ENCODE peak calls at places on chromosome 13, in nine cellular contexts. A is thoracic aorta; L is tibial artery; P is fibroblast of lung; E is NCI-H748 treated with DMSO at 0.1 percent for 48 hours; F is stimulated activated CD4-positive, alpha-beta T cell treated with anti-CD3 and anti-CD28 coated beads, Interleukin-4, amount 100 ng/mL, for 1 hour; Y is frontal cortex; W is iris pigment epithelial cell; Z is stimulated activated naive CD4-positive, alpha-beta T cell. U is an unnamed sample.

GRCh38 chr13:30569901-30570576 is 47.7 kb upstream of the USPL1 start:
- DNase-seq in A (peak; percentile 25), L (peak; percentile 69), P (peak; percentile 95), E (no peak), F (no peak), Y (no peak), W (peak; percentile 99), Z (no peak), U (peak; percentile 88)

GRCh38 chr13:39167018-39167417 is 128.8 kb downstream of the NHLRC3 start:
- DNase-seq in A (no peak), L (no peak), P (no peak), E (no peak), F (no peak), Y (no peak), W (no peak), Z (no peak), U (no peak)

GRCh38 chr13:112061367-112062046 is 5.4 kb upstream of the SOX1 start:
- DNase-seq in A (no peak), L (no peak), P (no peak), E (no peak), F (no peak), Y (no peak), W (no peak), Z (no peak), U (no peak)

GRCh38 chr13:72530471-72530870 is 197.0 kb downstream of the MZT1 start:
- DNase-seq in A (no peak), L (no peak), P (no peak), E (no peak), F (no peak), Y (no peak), W (peak; percentile 89), Z (no peak), U (no peak)

GRCh38 chr13:114200673-114201005 is 21.6 kb downstream of the CFAP97D2 start:
- DNase-seq in A (no peak), L (no peak), P (peak; percentile 55), E (no peak), F (no peak), Y (no peak), W (peak; percentile 31), Z (no peak), U (no peak)

GRCh38 chr13:20231839-20232555 is at the start of gene GJB6:
- DNase-seq in A (no peak), L (no peak), P (no peak), E (peak; percentile 24), F (peak; percentile 46), Y (peak; percentile 27), W (no peak), Z (no peak), U (no peak)

GRCh38 chr13:37360556-37360955 is 238.0 kb downstream of the POSTN start:
- DNase-seq in A (no peak), L (no peak), P (peak; percentile 7), E (no peak), F (no peak), Y (no peak), W (peak; percentile 40), Z (no peak), U (no peak)

GRCh38 chr13:112859817-112860190 is 109.2 kb upstream of the MCF2L start:
- DNase-seq in A (no peak), L (no peak), P (peak; percentile 69), E (no peak), F (no peak), Y (peak; percentile 42), W (peak; percentile 67), Z (no peak), U (peak; percentile 42)

GRCh38 chr13:44271915-44272341 is 101.7 kb upstream of the SERP2 start:
- DNase-seq in A (no peak), L (peak; percentile 83), P (no peak), E (no peak), F (no peak), Y (no peak), W (no peak), Z (no peak), U (no peak)

GRCh38 chr13:77460195-77460594 is 75.3 kb upstream of the SCEL start:
- DNase-seq in A (no peak), L (peak; percentile 81), P (peak; percentile 3), E (no peak), F (no peak), Y (no peak), W (no peak), Z (no peak), U (no peak)

GRCh38 chr13:42066542-42066941 is 18.1 kb downstream of the DGKH start:
- DNase-seq in A (no peak), L (no peak), P (peak; percentile 80), E (no peak), F (no peak), Y (no peak), W (peak; percentile 99), Z (no peak), U (no peak)